ENCODE peak calls at places on chromosomes 11 and 22, in four cellular contexts. O, M, H and U are unnamed samples.

GRCh38 chr11:34185926-34186841 is 80.8 kb downstream of the NAT10 start:
- DNase-seq in O (no peak), M (no peak), H (no peak), U (no peak)

GRCh38 chr11:614091-614582 is 1.6 kb downstream of the IRF7 start:
- DNase-seq in O (no peak), M (no peak), H (no peak), U (no peak)

GRCh38 chr22:38872831-38873248 is 824 bp upstream of the CBX6 start:
- DNase-seq in O (peak; percentile 19), M (no peak), H (no peak), U (peak; percentile 26)

GRCh38 chr11:33389635-33390034 is 132.5 kb downstream of the HIPK3 start:
- DNase-seq in O (no peak), M (no peak), H (no peak), U (no peak)

GRCh38 chr11:12110201-12110713 is at the start of gene MICAL2:
- DNase-seq in O (peak; percentile 90), M (peak; percentile 77), H (peak; percentile 89), U (peak; percentile 90)

GRCh38 chr11:112503410-112503809 is 242.8 kb upstream of the PLET1 start:
- DNase-seq in O (peak; percentile 51), M (no peak), H (no peak), U (no peak)

GRCh38 chr22:20591660-20592310 is 84.4 kb downstream of the MED15 start:
- DNase-seq in O (no peak), M (no peak), H (no peak), U (no peak)

GRCh38 chr22:39351689-39352214 is 2.0 kb downstream of the SYNGR1 start:
- DNase-seq in O (peak; percentile 85), M (no peak), H (peak; percentile 30), U (peak; percentile 37)

GRCh38 chr11:88813233-88813915 is 252.4 kb downstream of the GRM5 start:
- DNase-seq in O (no peak), M (no peak), H (no peak), U (no peak)

GRCh38 chr11:44987506-44987905 is 36.8 kb upstream of the TP53I11 start:
- DNase-seq in O (no peak), M (no peak), H (no peak), U (no peak)

GRCh38 chr11:507727-508515 is 879 bp upstream of the RNH1 start:
- DNase-seq in O (no peak), M (no peak), H (no peak), U (no peak)

GRCh38 chr22:44218071-44218470 is 37.3 kb downstream of the PARVG start:
- DNase-seq in O (no peak), M (no peak), H (no peak), U (no peak)

GRCh38 chr11:44835326-44835725 is 108.6 kb downstream of the TSPAN18 start:
- DNase-seq in O (no peak), M (no peak), H (no peak), U (no peak)

GRCh38 chr11:26963764-26964163 is 30.1 kb upstream of the FIBIN start:
- DNase-seq in O (no peak), M (no peak), H (no peak), U (no peak)

GRCh38 chr22:22558071-22558971 is 744 bp downstream of the PRAME start:
- DNase-seq in O (no peak), M (no peak), H (no peak), U (no peak)

GRCh38 chr11:64866173-64866491 is 12.3 kb downstream of the EHD1 start:
- DNase-seq in O (no peak), M (no peak), H (no peak), U (no peak)

GRCh38 chr22:46393791-46394333 is 58.3 kb downstream of the TRMU start:
- DNase-seq in O (no peak), M (no peak), H (no peak), U (no peak)